ENCODE peak calls at places on chromosome 2, in five cellular contexts. P, E, I, H and R are unnamed samples.

GRCh38 chr2:131151398-131151797 is 46.3 kb downstream of the PLEKHB2 start:
- DNase-seq in I (no peak), H (no peak), P (no peak), E (no peak), R (no peak)

GRCh38 chr2:44389895-44390294 is 28.1 kb downstream of the CAMKMT start:
- DNase-seq in E (no peak), H (no peak), I (no peak), P (no peak), R (no peak)

GRCh38 chr2:162038676-162039075 is 35.3 kb downstream of the DPP4 start:
- DNase-seq in P (no peak), I (no peak), E (no peak), H (no peak), R (no peak)

GRCh38 chr2:223488814-223489213 is 113.3 kb downstream of the SCG2 start:
- DNase-seq in I (no peak), P (no peak), H (no peak), E (no peak), R (no peak)

GRCh38 chr2:43073373-43073772 is 153.0 kb downstream of the ZFP36L2 start:
- DNase-seq in H (no peak), I (no peak), E (no peak), P (no peak), R (no peak)

GRCh38 chr2:217102941-217103340 is 243.1 kb upstream of the TNP1 start:
- DNase-seq in I (no peak), P (no peak), E (no peak), H (no peak), R (no peak)

GRCh38 chr2:215736653-215737290 is 276.6 kb downstream of the MREG start:
- DNase-seq in P (no peak), I (no peak), H (peak), E (no peak), R (no peak)

GRCh38 chr2:166127217-166128155 is at the start of gene SCN1A:
- DNase-seq in E (peak), I (no peak), H (peak), P (no peak), R (no peak)

GRCh38 chr2:234300932-234301823 is 195.7 kb downstream of the ARL4C start:
- DNase-seq in I (no peak), P (no peak), H (no peak), E (no peak), R (no peak)

GRCh38 chr2:231927566-231927890 is 1.3 kb upstream of the NPPC start:
- DNase-seq in E (no peak), P (no peak), I (no peak), H (no peak), R (no peak)

GRCh38 chr2:120275617-120276400 is 23.2 kb downstream of the RALB start:
- DNase-seq in I (no peak), E (no peak), P (no peak), H (no peak), R (no peak)

GRCh38 chr2:54724560-54725342 is 1.3 kb downstream of the EML6 start:
- DNase-seq in I (no peak), P (no peak), H (peak), E (peak), R (no peak)

GRCh38 chr2:159045545-159046454 is 77.4 kb downstream of the TANC1 start:
- DNase-seq in P (no peak), I (no peak), H (no peak), E (no peak), R (no peak)

GRCh38 chr2:10914272-10914693 is 2.5 kb downstream of the KCNF1 start:
- DNase-seq in H (peak), E (no peak), P (no peak), I (no peak), R (no peak)

GRCh38 chr2:129906139-129906860 is 73.2 kb upstream of the RAB6C start:
- DNase-seq in P (no peak), H (no peak), I (no peak), E (no peak), R (no peak)

GRCh38 chr2:207337234-207338219 is 171.8 kb upstream of the KLF7 start:
- DNase-seq in E (no peak), P (no peak), H (no peak), I (no peak), R (no peak)

GRCh38 chr2:177273456-177273855 is 8.9 kb upstream of the NFE2L2 start:
- DNase-seq in I (no peak), E (no peak), H (no peak), P (no peak), R (no peak)

GRCh38 chr2:39534095-39534711 is 97.1 kb upstream of the MAP4K3 start:
- DNase-seq in H (peak), P (no peak), I (no peak), E (no peak), R (no peak)

GRCh38 chr2:119520696-119521436 is 3.4 kb downstream of the SCTR start:
- DNase-seq in H (no peak), P (no peak), E (no peak), I (no peak), R (no peak)

GRCh38 chr2:49177194-49177593 is 22.9 kb upstream of the FSHR start:
- DNase-seq in I (no peak), P (no peak), E (no peak), H (peak), R (no peak)

GRCh38 chr2:217293607-217294006 is 433.7 kb upstream of the TNP1 start:
- DNase-seq in H (no peak), P (no peak), I (no peak), E (no peak), R (no peak)

GRCh38 chr2:126886201-126886905 is 12.3 kb upstream of the TEX51 start:
- DNase-seq in E (no peak), H (peak), P (peak), I (no peak), R (no peak)

GRCh38 chr2:157831573-157832315 is 44.4 kb downstream of the ACVR1 start:
- DNase-seq in E (no peak), H (no peak), P (no peak), I (no peak), R (no peak)

GRCh38 chr2:10864888-10865551 is 46.7 kb upstream of the KCNF1 start:
- DNase-seq in I (no peak), E (no peak), P (peak), H (no peak), R (peak)

GRCh38 chr2:166239548-166239947 is 111.7 kb upstream of the SCN1A start:
- DNase-seq in H (no peak), I (no peak), E (no peak), P (no peak), R (no peak)

GRCh38 chr2:219308142-219309093 is 783 bp downstream of the PTPRN start:
- DNase-seq in P (peak), I (no peak), E (peak), H (peak), R (no peak)

GRCh38 chr2:173612354-173612753 is 257.7 kb downstream of the CDCA7 start:
- DNase-seq in I (no peak), P (no peak), H (no peak), E (no peak), R (no peak)

GRCh38 chr2:109125595-109126500 is 3.2 kb upstream of the SH3RF3 start:
- DNase-seq in H (no peak), E (no peak), I (no peak), P (no peak), R (no peak)

GRCh38 chr2:42239289-42239661 is 70.1 kb downstream of the EML4 start:
- DNase-seq in E (no peak), P (no peak), H (no peak), I (no peak), R (no peak)

GRCh38 chr2:230751062-230751461 is 38.4 kb downstream of the CAB39 start:
- DNase-seq in I (no peak), H (no peak), E (no peak), P (no peak), R (no peak)

GRCh38 chr2:64515075-64515474 is 9.1 kb upstream of the AFTPH start:
- DNase-seq in I (no peak), H (no peak), E (no peak), P (no peak), R (no peak)

GRCh38 chr2:32862269-32863055 is 84.3 kb upstream of the LTBP1 start:
- DNase-seq in E (no peak), P (no peak), H (no peak), I (no peak), R (no peak)

GRCh38 chr2:149021271-149021719 is 17.2 kb upstream of the LYPD6B start:
- DNase-seq in E (no peak), I (no peak), P (no peak), H (no peak), R (peak)

GRCh38 chr2:159677654-159678053 is 34.7 kb upstream of the MARCHF7 start:
- DNase-seq in E (no peak), I (no peak), P (no peak), H (no peak), R (no peak)

GRCh38 chr2:58976374-58977055 is 735.4 kb upstream of the FANCL start:
- DNase-seq in P (no peak), H (peak), I (no peak), E (no peak), R (no peak)